ENCODE peak calls at places on chromosomes 2 and 18, in four cellular contexts. One of them, this sample, is unnamed.
A peak's percentile ranks its signal among the peaks of the same experiment; 100 is the strongest.

GRCh38 chr18:56003009-56003408 is 415.0 kb upstream of the TCF4 start:
- DNase-seq in GM12878: no peak
- DNase-seq in K562: no peak
- DNase-seq in WTC11: no peak
- DNase-seq in this sample: no peak

GRCh38 chr2:216023055-216023648 is 9.8 kb upstream of the MREG start:
- DNase-seq in WTC11: peak; percentile 53
- DNase-seq in K562: peak; percentile 48
- DNase-seq in GM12878: no peak
- DNase-seq in this sample: peak; percentile 66

GRCh38 chr2:70190086-70190412 is 770 bp downstream of the C2orf42 start:
- DNase-seq in K562: no peak
- DNase-seq in WTC11: no peak
- DNase-seq in GM12878: no peak
- DNase-seq in this sample: no peak

GRCh38 chr2:88114821-88115220 is 13.0 kb downstream of the FABP1 start:
- DNase-seq in K562: no peak
- DNase-seq in GM12878: no peak
- DNase-seq in WTC11: no peak
- DNase-seq in this sample: no peak

GRCh38 chr2:194166818-194167217 is 1490.2 kb upstream of the SLC39A10 start:
- DNase-seq in GM12878: no peak
- DNase-seq in K562: no peak
- DNase-seq in WTC11: no peak
- DNase-seq in this sample: peak; percentile 39

GRCh38 chr2:100416397-100416938 is 1.0 kb downstream of the CHST10 start:
- DNase-seq in K562: no peak
- DNase-seq in WTC11: no peak
- DNase-seq in GM12878: no peak
- DNase-seq in this sample: no peak

GRCh38 chr2:216082805-216083204 is 1.1 kb downstream of the TMEM169 start:
- DNase-seq in WTC11: no peak
- DNase-seq in K562: no peak
- DNase-seq in GM12878: no peak
- DNase-seq in this sample: peak; percentile 40

GRCh38 chr2:181683518-181684453 is 3.5 kb upstream of the NEUROD1 start:
- DNase-seq in WTC11: peak; percentile 72
- DNase-seq in GM12878: no peak
- DNase-seq in K562: peak; percentile 25
- DNase-seq in this sample: no peak

GRCh38 chr2:168976034-168976654 is 55.0 kb downstream of the ABCB11 start:
- DNase-seq in K562: peak; percentile 70
- DNase-seq in WTC11: no peak
- DNase-seq in GM12878: no peak
- DNase-seq in this sample: no peak

GRCh38 chr2:11750422-11750821 is 4.0 kb downstream of the LPIN1 start:
- DNase-seq in WTC11: no peak
- DNase-seq in K562: no peak
- DNase-seq in GM12878: peak; percentile 70
- DNase-seq in this sample: no peak
- TF ChIP-seq CREM in WTC11: no peak
- TF ChIP-seq CREM in K562: no peak
- TF ChIP-seq CREM in GM12878: peak; percentile 88
- TF ChIP-seq CREM in this sample: no peak

GRCh38 chr2:197804758-197805597 is 585 bp downstream of the PLCL1 start:
- DNase-seq in GM12878: no peak
- DNase-seq in WTC11: peak; percentile 44
- DNase-seq in K562: peak; percentile 17
- DNase-seq in this sample: no peak
- TF ChIP-seq CREM in GM12878: no peak
- TF ChIP-seq CREM in WTC11: no peak
- TF ChIP-seq CREM in K562: no peak
- TF ChIP-seq CREM in this sample: no peak

DNA sequence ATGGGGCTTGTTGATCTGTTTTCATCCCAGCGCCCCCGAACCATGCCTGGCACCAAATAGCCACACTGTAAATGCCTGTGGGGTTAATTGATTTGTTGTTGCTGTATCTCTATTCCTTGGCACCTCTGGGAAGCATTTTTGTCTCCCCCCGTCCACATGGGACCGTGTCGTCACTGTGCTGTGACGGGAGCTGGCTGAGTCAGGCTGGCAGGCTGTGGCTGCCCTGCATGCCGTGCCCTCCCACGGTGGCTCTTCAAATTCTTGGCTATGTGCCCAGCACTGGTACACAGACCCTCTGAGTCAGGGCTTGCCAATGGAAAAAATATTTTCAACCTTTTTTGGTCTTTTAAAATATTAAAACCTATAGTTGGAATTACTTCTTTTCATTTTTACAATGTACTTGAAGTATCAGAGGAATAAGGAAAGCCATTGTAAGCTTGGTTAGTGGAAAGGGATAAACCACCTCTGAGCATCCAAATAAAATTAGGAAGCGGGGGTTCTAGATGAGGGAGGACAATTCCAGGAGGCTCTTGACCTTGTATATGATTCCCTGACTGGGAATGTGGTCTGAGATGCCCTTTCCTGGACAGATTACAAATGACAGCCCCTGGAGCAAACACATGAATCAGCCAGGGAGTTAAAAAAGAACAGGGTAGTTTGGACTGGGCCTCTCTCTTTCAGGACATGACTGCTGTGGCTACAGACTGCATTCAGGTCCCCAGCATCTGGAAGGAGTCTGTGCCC is 59.4 kb downstream of the DGKD start:
- DNase-seq in GM12878: no peak
- DNase-seq in K562: no peak
- DNase-seq in WTC11: no peak
- DNase-seq in this sample: peak; percentile 29
- TF ChIP-seq CREM in GM12878: no peak
- TF ChIP-seq CREM in K562: no peak
- TF ChIP-seq CREM in WTC11: no peak
- TF ChIP-seq CREM in this sample: no peak

DNA sequence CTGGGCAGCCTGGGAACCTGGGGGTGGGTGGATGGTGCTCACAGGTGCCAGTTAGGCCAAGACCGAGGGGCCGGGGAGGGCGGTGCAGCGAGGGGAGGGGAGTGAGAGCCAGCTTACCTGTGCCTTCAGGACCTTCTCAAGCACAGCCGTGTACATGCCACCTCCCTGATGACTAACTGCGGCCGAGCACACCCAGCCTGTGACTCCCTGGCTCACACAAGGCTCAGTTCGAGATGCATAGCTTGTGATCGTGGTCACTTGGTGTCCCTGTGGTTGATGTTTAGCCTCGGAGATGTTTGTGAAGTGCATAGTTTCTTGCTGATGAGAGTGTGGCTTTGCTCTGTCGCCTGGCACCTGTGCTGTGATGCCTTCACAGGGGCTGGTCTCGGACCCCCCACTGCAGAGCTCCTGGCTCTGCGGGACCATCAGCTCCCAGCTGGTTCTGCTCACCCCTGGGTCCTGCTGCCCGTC is 84.5 kb upstream of the ODC1 start:
- DNase-seq in K562: no peak
- DNase-seq in WTC11: no peak
- DNase-seq in GM12878: no peak
- DNase-seq in this sample: no peak
- TF ChIP-seq CREM in K562: no peak
- TF ChIP-seq CREM in WTC11: no peak
- TF ChIP-seq CREM in GM12878: no peak
- TF ChIP-seq CREM in this sample: no peak

GRCh38 chr2:8606649-8607550 is 75.0 kb upstream of the ID2 start:
- DNase-seq in WTC11: no peak
- DNase-seq in GM12878: no peak
- DNase-seq in K562: no peak
- DNase-seq in this sample: no peak
- TF ChIP-seq CREM in WTC11: no peak
- TF ChIP-seq CREM in GM12878: no peak
- TF ChIP-seq CREM in K562: no peak
- TF ChIP-seq CREM in this sample: no peak